ENCODE peak calls at places on chromosomes 7 and 10, in four cellular contexts. One of them, this sample, is unnamed.

GRCh38 chr7:130867039-130867438 is 133.0 kb upstream of the KLF14 start:
- DNase-seq in activated CD4-positive, CD25-positive, alpha-beta regulatory T cell: no peak
- DNase-seq in natural killer cell: no peak
- DNase-seq in NCI-H748 treated with DMSO at 0.1 percent for 48 hours: no peak
- DNase-seq in this sample: no peak

GRCh38 chr10:42979181-42979580 is 97.7 kb upstream of the RET start:
- DNase-seq in activated CD4-positive, CD25-positive, alpha-beta regulatory T cell: no peak
- DNase-seq in natural killer cell: peak
- DNase-seq in NCI-H748 treated with DMSO at 0.1 percent for 48 hours: peak
- DNase-seq in this sample: no peak

GRCh38 chr10:132904169-132904813 is 38.1 kb downstream of the CFAP46 start:
- DNase-seq in activated CD4-positive, CD25-positive, alpha-beta regulatory T cell: no peak
- DNase-seq in natural killer cell: no peak
- DNase-seq in NCI-H748 treated with DMSO at 0.1 percent for 48 hours: no peak
- DNase-seq in this sample: no peak

GRCh38 chr10:29389935-29390334 is 101.1 kb downstream of the LYZL1 start:
- DNase-seq in activated CD4-positive, CD25-positive, alpha-beta regulatory T cell: no peak
- DNase-seq in natural killer cell: no peak
- DNase-seq in NCI-H748 treated with DMSO at 0.1 percent for 48 hours: no peak
- DNase-seq in this sample: no peak

GRCh38 chr10:70558871-70559810 is 43.4 kb downstream of the PRF1 start:
- DNase-seq in activated CD4-positive, CD25-positive, alpha-beta regulatory T cell: peak
- DNase-seq in natural killer cell: peak
- DNase-seq in NCI-H748 treated with DMSO at 0.1 percent for 48 hours: no peak
- DNase-seq in this sample: no peak

GRCh38 chr7:46286346-46286745 is 365.3 kb upstream of the IGFBP3 start:
- DNase-seq in activated CD4-positive, CD25-positive, alpha-beta regulatory T cell: no peak
- DNase-seq in natural killer cell: no peak
- DNase-seq in NCI-H748 treated with DMSO at 0.1 percent for 48 hours: no peak
- DNase-seq in this sample: no peak

GRCh38 chr7:84697506-84697905 is 489.4 kb downstream of the SEMA3D start:
- DNase-seq in activated CD4-positive, CD25-positive, alpha-beta regulatory T cell: no peak
- DNase-seq in natural killer cell: no peak
- DNase-seq in NCI-H748 treated with DMSO at 0.1 percent for 48 hours: no peak
- DNase-seq in this sample: no peak

GRCh38 chr10:62475531-62475930 is 101.4 kb downstream of the ZNF365 start:
- DNase-seq in activated CD4-positive, CD25-positive, alpha-beta regulatory T cell: no peak
- DNase-seq in natural killer cell: no peak
- DNase-seq in NCI-H748 treated with DMSO at 0.1 percent for 48 hours: no peak
- DNase-seq in this sample: no peak

GRCh38 chr7:516606-517456 is 2.8 kb downstream of the PDGFA start:
- DNase-seq in activated CD4-positive, CD25-positive, alpha-beta regulatory T cell: no peak
- DNase-seq in natural killer cell: no peak
- DNase-seq in NCI-H748 treated with DMSO at 0.1 percent for 48 hours: no peak
- DNase-seq in this sample: no peak

GRCh38 chr10:91536790-91537189 is 96.1 kb downstream of the PPP1R3C start:
- DNase-seq in activated CD4-positive, CD25-positive, alpha-beta regulatory T cell: no peak
- DNase-seq in natural killer cell: no peak
- DNase-seq in NCI-H748 treated with DMSO at 0.1 percent for 48 hours: no peak
- DNase-seq in this sample: no peak

GRCh38 chr10:122988501-122988900 is 8.3 kb downstream of the PSTK start:
- DNase-seq in activated CD4-positive, CD25-positive, alpha-beta regulatory T cell: no peak
- DNase-seq in natural killer cell: no peak
- DNase-seq in NCI-H748 treated with DMSO at 0.1 percent for 48 hours: no peak
- DNase-seq in this sample: no peak

GRCh38 chr10:19328582-19328981 is 280.0 kb downstream of the MALRD1 start:
- DNase-seq in activated CD4-positive, CD25-positive, alpha-beta regulatory T cell: no peak
- DNase-seq in natural killer cell: no peak
- DNase-seq in NCI-H748 treated with DMSO at 0.1 percent for 48 hours: no peak
- DNase-seq in this sample: no peak

GRCh38 chr10:101244321-101245050 is 15.2 kb upstream of the LBX1 start:
- DNase-seq in activated CD4-positive, CD25-positive, alpha-beta regulatory T cell: no peak
- DNase-seq in natural killer cell: no peak
- DNase-seq in NCI-H748 treated with DMSO at 0.1 percent for 48 hours: no peak
- DNase-seq in this sample: no peak

GRCh38 chr7:27182285-27182827 is 2.7 kb downstream of the HOXA11 start:
- DNase-seq in activated CD4-positive, CD25-positive, alpha-beta regulatory T cell: no peak
- DNase-seq in natural killer cell: no peak
- DNase-seq in NCI-H748 treated with DMSO at 0.1 percent for 48 hours: no peak
- DNase-seq in this sample: no peak

GRCh38 chr10:118511720-118512119 is 83.7 kb downstream of the PRLHR start:
- DNase-seq in activated CD4-positive, CD25-positive, alpha-beta regulatory T cell: no peak
- DNase-seq in natural killer cell: no peak
- DNase-seq in NCI-H748 treated with DMSO at 0.1 percent for 48 hours: no peak
- DNase-seq in this sample: no peak

GRCh38 chr7:128755816-128756476 is 16.8 kb downstream of the CALU start:
- DNase-seq in activated CD4-positive, CD25-positive, alpha-beta regulatory T cell: no peak
- DNase-seq in natural killer cell: no peak
- DNase-seq in NCI-H748 treated with DMSO at 0.1 percent for 48 hours: no peak
- DNase-seq in this sample: no peak

GRCh38 chr10:68362590-68362989 is 29.9 kb upstream of the PBLD start:
- DNase-seq in activated CD4-positive, CD25-positive, alpha-beta regulatory T cell: no peak
- DNase-seq in natural killer cell: no peak
- DNase-seq in NCI-H748 treated with DMSO at 0.1 percent for 48 hours: no peak
- DNase-seq in this sample: no peak

GRCh38 chr7:50962281-50962883 is 179.7 kb upstream of the GRB10 start:
- DNase-seq in activated CD4-positive, CD25-positive, alpha-beta regulatory T cell: no peak
- DNase-seq in natural killer cell: no peak
- DNase-seq in NCI-H748 treated with DMSO at 0.1 percent for 48 hours: no peak
- DNase-seq in this sample: no peak

GRCh38 chr10:79102056-79102874 is 33.5 kb downstream of the ZMIZ1 start:
- DNase-seq in activated CD4-positive, CD25-positive, alpha-beta regulatory T cell: no peak
- DNase-seq in natural killer cell: no peak
- DNase-seq in NCI-H748 treated with DMSO at 0.1 percent for 48 hours: no peak
- DNase-seq in this sample: no peak

GRCh38 chr7:26850193-26850651 is 14.2 kb downstream of the SKAP2 start:
- DNase-seq in activated CD4-positive, CD25-positive, alpha-beta regulatory T cell: no peak
- DNase-seq in natural killer cell: no peak
- DNase-seq in NCI-H748 treated with DMSO at 0.1 percent for 48 hours: no peak
- DNase-seq in this sample: no peak

GRCh38 chr7:147567043-147567442 is 1023.5 kb upstream of the C7orf33 start:
- DNase-seq in activated CD4-positive, CD25-positive, alpha-beta regulatory T cell: no peak
- DNase-seq in natural killer cell: no peak
- DNase-seq in NCI-H748 treated with DMSO at 0.1 percent for 48 hours: no peak
- DNase-seq in this sample: no peak

GRCh38 chr7:79610301-79610700 is 156.8 kb upstream of the MAGI2 start:
- DNase-seq in activated CD4-positive, CD25-positive, alpha-beta regulatory T cell: no peak
- DNase-seq in natural killer cell: no peak
- DNase-seq in NCI-H748 treated with DMSO at 0.1 percent for 48 hours: no peak
- DNase-seq in this sample: no peak

GRCh38 chr10:131946880-131947279 is 34.8 kb downstream of the BNIP3 start:
- DNase-seq in activated CD4-positive, CD25-positive, alpha-beta regulatory T cell: no peak
- DNase-seq in natural killer cell: no peak
- DNase-seq in NCI-H748 treated with DMSO at 0.1 percent for 48 hours: no peak
- DNase-seq in this sample: no peak

GRCh38 chr10:49661291-49661856 is 18.1 kb upstream of the C10orf53 start:
- DNase-seq in activated CD4-positive, CD25-positive, alpha-beta regulatory T cell: no peak
- DNase-seq in natural killer cell: no peak
- DNase-seq in NCI-H748 treated with DMSO at 0.1 percent for 48 hours: no peak
- DNase-seq in this sample: no peak

GRCh38 chr10:102713483-102713813 is 749 bp downstream of the ARL3 start:
- DNase-seq in activated CD4-positive, CD25-positive, alpha-beta regulatory T cell: peak
- DNase-seq in natural killer cell: peak
- DNase-seq in NCI-H748 treated with DMSO at 0.1 percent for 48 hours: no peak
- DNase-seq in this sample: no peak

GRCh38 chr7:105336009-105336408 is 52.7 kb downstream of the SRPK2 start:
- DNase-seq in activated CD4-positive, CD25-positive, alpha-beta regulatory T cell: no peak
- DNase-seq in natural killer cell: no peak
- DNase-seq in NCI-H748 treated with DMSO at 0.1 percent for 48 hours: no peak
- DNase-seq in this sample: no peak

GRCh38 chr7:120724448-120724847 is 133.5 kb downstream of the TSPAN12 start:
- DNase-seq in activated CD4-positive, CD25-positive, alpha-beta regulatory T cell: no peak
- DNase-seq in natural killer cell: no peak
- DNase-seq in NCI-H748 treated with DMSO at 0.1 percent for 48 hours: no peak
- DNase-seq in this sample: no peak

GRCh38 chr10:7340179-7340874 is 70.5 kb downstream of the SFMBT2 start:
- DNase-seq in activated CD4-positive, CD25-positive, alpha-beta regulatory T cell: no peak
- DNase-seq in natural killer cell: no peak
- DNase-seq in NCI-H748 treated with DMSO at 0.1 percent for 48 hours: no peak
- DNase-seq in this sample: no peak

GRCh38 chr7:100949931-100950443 is 653 bp downstream of the MUC3A start:
- DNase-seq in activated CD4-positive, CD25-positive, alpha-beta regulatory T cell: no peak
- DNase-seq in natural killer cell: no peak
- DNase-seq in NCI-H748 treated with DMSO at 0.1 percent for 48 hours: no peak
- DNase-seq in this sample: no peak

GRCh38 chr10:83222832-83223742 is 916.2 kb upstream of the GHITM start:
- DNase-seq in activated CD4-positive, CD25-positive, alpha-beta regulatory T cell: no peak
- DNase-seq in natural killer cell: no peak
- DNase-seq in NCI-H748 treated with DMSO at 0.1 percent for 48 hours: no peak
- DNase-seq in this sample: no peak

GRCh38 chr7:152462995-152463713 is 27.4 kb upstream of the KMT2C start:
- DNase-seq in activated CD4-positive, CD25-positive, alpha-beta regulatory T cell: no peak
- DNase-seq in natural killer cell: no peak
- DNase-seq in NCI-H748 treated with DMSO at 0.1 percent for 48 hours: peak
- DNase-seq in this sample: no peak